ENCODE peak calls at places on chromosome 9, in seven cellular contexts. One of them, this sample, is unnamed.

GRCh38 chr9:125841444-125841843 is 94.3 kb downstream of the PBX3 start:
- DNase-seq in K562: no peak
- DNase-seq in HepG2: no peak
- DNase-seq in SK-N-SH: no peak
- DNase-seq in HCT116: no peak
- DNase-seq in Panc1: no peak
- DNase-seq in H1: no peak
- DNase-seq in this sample: no peak

GRCh38 chr9:96612105-96612965 is 7.3 kb downstream of the CDC14B start:
- DNase-seq in H1: no peak
- DNase-seq in HCT116: no peak
- DNase-seq in Panc1: no peak
- DNase-seq in HepG2: peak
- DNase-seq in SK-N-SH: peak
- DNase-seq in K562: no peak
- DNase-seq in this sample: no peak

GRCh38 chr9:127193483-127193882 is 71.0 kb upstream of the ANGPTL2 start:
- DNase-seq in HepG2: no peak
- DNase-seq in HCT116: no peak
- DNase-seq in K562: no peak
- DNase-seq in Panc1: no peak
- DNase-seq in H1: no peak
- DNase-seq in SK-N-SH: no peak
- DNase-seq in this sample: no peak

GRCh38 chr9:109074236-109074889 is 45.4 kb downstream of the TMEM245 start:
- DNase-seq in HepG2: peak
- DNase-seq in SK-N-SH: no peak
- DNase-seq in K562: no peak
- DNase-seq in H1: no peak
- DNase-seq in HCT116: no peak
- DNase-seq in Panc1: no peak
- DNase-seq in this sample: no peak

GRCh38 chr9:99411068-99411467 is 189.0 kb downstream of the SEC61B start:
- DNase-seq in HepG2: no peak
- DNase-seq in HCT116: no peak
- DNase-seq in SK-N-SH: no peak
- DNase-seq in H1: no peak
- DNase-seq in Panc1: no peak
- DNase-seq in K562: no peak
- DNase-seq in this sample: no peak

GRCh38 chr9:136742640-136743391 is at the start of gene LCN10:
- DNase-seq in K562: peak
- DNase-seq in HCT116: no peak
- DNase-seq in Panc1: no peak
- DNase-seq in HepG2: peak
- DNase-seq in SK-N-SH: peak
- DNase-seq in H1: no peak
- DNase-seq in this sample: no peak

GRCh38 chr9:6926436-6926835 is 168.7 kb downstream of the KDM4C start:
- DNase-seq in H1: no peak
- DNase-seq in HCT116: no peak
- DNase-seq in HepG2: no peak
- DNase-seq in K562: no peak
- DNase-seq in SK-N-SH: no peak
- DNase-seq in Panc1: no peak
- DNase-seq in this sample: no peak

GRCh38 chr9:76699966-76700365 is 64.3 kb upstream of the PCA3 start:
- DNase-seq in Panc1: no peak
- DNase-seq in H1: no peak
- DNase-seq in SK-N-SH: no peak
- DNase-seq in K562: no peak
- DNase-seq in HCT116: no peak
- DNase-seq in HepG2: no peak
- DNase-seq in this sample: no peak

GRCh38 chr9:108694191-108694590 is 161.6 kb downstream of the ACTL7B start:
- DNase-seq in H1: no peak
- DNase-seq in HepG2: no peak
- DNase-seq in HCT116: no peak
- DNase-seq in SK-N-SH: no peak
- DNase-seq in K562: no peak
- DNase-seq in Panc1: no peak
- DNase-seq in this sample: no peak

GRCh38 chr9:114837923-114838322 is 32.1 kb upstream of the TNFSF15 start:
- DNase-seq in HepG2: no peak
- DNase-seq in H1: no peak
- DNase-seq in K562: no peak
- DNase-seq in HCT116: no peak
- DNase-seq in Panc1: no peak
- DNase-seq in SK-N-SH: no peak
- DNase-seq in this sample: no peak

GRCh38 chr9:33233659-33234335 is 6.2 kb upstream of the SPINK4 start:
- DNase-seq in K562: no peak
- DNase-seq in HepG2: no peak
- DNase-seq in H1: no peak
- DNase-seq in SK-N-SH: no peak
- DNase-seq in Panc1: peak
- DNase-seq in HCT116: peak
- DNase-seq in this sample: no peak

GRCh38 chr9:130246126-130246525 is 19.4 kb upstream of the HMCN2 start:
- DNase-seq in HCT116: no peak
- DNase-seq in H1: no peak
- DNase-seq in HepG2: no peak
- DNase-seq in Panc1: no peak
- DNase-seq in K562: no peak
- DNase-seq in SK-N-SH: no peak
- DNase-seq in this sample: no peak

GRCh38 chr9:119955276-119955675 is 586.0 kb upstream of the BRINP1 start:
- DNase-seq in SK-N-SH: no peak
- DNase-seq in Panc1: no peak
- DNase-seq in K562: no peak
- DNase-seq in H1: no peak
- DNase-seq in HepG2: no peak
- DNase-seq in HCT116: no peak
- DNase-seq in this sample: no peak

GRCh38 chr9:6973762-6974161 is 216.0 kb downstream of the KDM4C start:
- DNase-seq in SK-N-SH: no peak
- DNase-seq in H1: no peak
- DNase-seq in K562: no peak
- DNase-seq in HCT116: no peak
- DNase-seq in Panc1: no peak
- DNase-seq in HepG2: peak
- DNase-seq in this sample: peak

GRCh38 chr9:96619491-96620154 is at the start of gene CDC14B:
- DNase-seq in SK-N-SH: peak
- DNase-seq in H1: peak
- DNase-seq in K562: peak
- DNase-seq in HepG2: peak
- DNase-seq in HCT116: peak
- DNase-seq in Panc1: peak
- DNase-seq in this sample: no peak

GRCh38 chr9:78574354-78575036 is 277.6 kb downstream of the PSAT1 start:
- DNase-seq in Panc1: no peak
- DNase-seq in H1: no peak
- DNase-seq in K562: no peak
- DNase-seq in HepG2: no peak
- DNase-seq in HCT116: no peak
- DNase-seq in SK-N-SH: no peak
- DNase-seq in this sample: no peak

GRCh38 chr9:135524130-135524861 is 3.1 kb downstream of the LCN1 start:
- DNase-seq in HepG2: no peak
- DNase-seq in HCT116: no peak
- DNase-seq in K562: no peak
- DNase-seq in H1: no peak
- DNase-seq in SK-N-SH: no peak
- DNase-seq in Panc1: no peak
- DNase-seq in this sample: no peak

GRCh38 chr9:73156593-73157187 is 5.0 kb downstream of the ANXA1 start:
- DNase-seq in HepG2: no peak
- DNase-seq in H1: no peak
- DNase-seq in K562: no peak
- DNase-seq in Panc1: no peak
- DNase-seq in SK-N-SH: no peak
- DNase-seq in HCT116: no peak
- DNase-seq in this sample: no peak

GRCh38 chr9:79583957-79584654 is 12.3 kb downstream of the TLE4 start:
- DNase-seq in SK-N-SH: no peak
- DNase-seq in HCT116: no peak
- DNase-seq in K562: no peak
- DNase-seq in H1: no peak
- DNase-seq in Panc1: no peak
- DNase-seq in HepG2: no peak
- DNase-seq in this sample: no peak

GRCh38 chr9:89750117-89750551 is 145.3 kb downstream of the GADD45G start:
- DNase-seq in HCT116: no peak
- DNase-seq in Panc1: no peak
- DNase-seq in H1: no peak
- DNase-seq in K562: no peak
- DNase-seq in HepG2: no peak
- DNase-seq in SK-N-SH: peak
- DNase-seq in this sample: no peak

GRCh38 chr9:90546200-90546599 is 96.4 kb downstream of the DIRAS2 start:
- DNase-seq in HepG2: peak
- DNase-seq in Panc1: no peak
- DNase-seq in K562: no peak
- DNase-seq in H1: no peak
- DNase-seq in SK-N-SH: peak
- DNase-seq in HCT116: no peak
- DNase-seq in this sample: no peak

GRCh38 chr9:107548298-107549142 is 59.0 kb upstream of the KLF4 start:
- DNase-seq in Panc1: peak
- DNase-seq in SK-N-SH: no peak
- DNase-seq in HepG2: peak
- DNase-seq in K562: no peak
- DNase-seq in HCT116: peak
- DNase-seq in H1: no peak
- DNase-seq in this sample: no peak

GRCh38 chr9:74281674-74282073 is 215.5 kb upstream of the RORB start:
- DNase-seq in K562: peak
- DNase-seq in HepG2: peak
- DNase-seq in SK-N-SH: no peak
- DNase-seq in Panc1: no peak
- DNase-seq in H1: no peak
- DNase-seq in HCT116: no peak
- DNase-seq in this sample: no peak

GRCh38 chr9:100473271-100474081 is 527 bp downstream of the TMEFF1 start:
- DNase-seq in K562: peak
- DNase-seq in HCT116: no peak
- DNase-seq in Panc1: no peak
- DNase-seq in H1: no peak
- DNase-seq in HepG2: no peak
- DNase-seq in SK-N-SH: peak
- DNase-seq in this sample: no peak
- TF ChIP-seq POLR2AphosphoS5 in K562: no peak
- TF ChIP-seq POLR2AphosphoS5 in HCT116: no peak
- TF ChIP-seq POLR2AphosphoS5 in Panc1: no peak
- TF ChIP-seq POLR2AphosphoS5 in H1: peak
- TF ChIP-seq POLR2AphosphoS5 in HepG2: no peak
- TF ChIP-seq POLR2AphosphoS5 in SK-N-SH: no peak
- TF ChIP-seq POLR2AphosphoS5 in this sample: no peak

GRCh38 chr9:4301302-4301701 is 1.4 kb upstream of the GLIS3 start:
- DNase-seq in SK-N-SH: no peak
- DNase-seq in H1: no peak
- DNase-seq in K562: no peak
- DNase-seq in HepG2: no peak
- DNase-seq in Panc1: no peak
- DNase-seq in HCT116: no peak
- DNase-seq in this sample: no peak

GRCh38 chr9:4297795-4298254 is 2.0 kb downstream of the GLIS3 start:
- DNase-seq in SK-N-SH: peak
- DNase-seq in H1: no peak
- DNase-seq in HCT116: no peak
- DNase-seq in Panc1: no peak
- DNase-seq in HepG2: peak
- DNase-seq in K562: peak
- DNase-seq in this sample: no peak

GRCh38 chr9:4297151-4297794 is 2.6 kb downstream of the GLIS3 start:
- DNase-seq in K562: peak
- DNase-seq in H1: no peak
- DNase-seq in HCT116: peak
- DNase-seq in HepG2: peak
- DNase-seq in Panc1: no peak
- DNase-seq in SK-N-SH: peak
- DNase-seq in this sample: no peak

GRCh38 chr9:4298255-4299005 is 1.4 kb downstream of the GLIS3 start:
- DNase-seq in K562: no peak
- DNase-seq in H1: no peak
- DNase-seq in HepG2: no peak
- DNase-seq in Panc1: no peak
- DNase-seq in HCT116: no peak
- DNase-seq in SK-N-SH: peak
- DNase-seq in this sample: no peak

DNA sequence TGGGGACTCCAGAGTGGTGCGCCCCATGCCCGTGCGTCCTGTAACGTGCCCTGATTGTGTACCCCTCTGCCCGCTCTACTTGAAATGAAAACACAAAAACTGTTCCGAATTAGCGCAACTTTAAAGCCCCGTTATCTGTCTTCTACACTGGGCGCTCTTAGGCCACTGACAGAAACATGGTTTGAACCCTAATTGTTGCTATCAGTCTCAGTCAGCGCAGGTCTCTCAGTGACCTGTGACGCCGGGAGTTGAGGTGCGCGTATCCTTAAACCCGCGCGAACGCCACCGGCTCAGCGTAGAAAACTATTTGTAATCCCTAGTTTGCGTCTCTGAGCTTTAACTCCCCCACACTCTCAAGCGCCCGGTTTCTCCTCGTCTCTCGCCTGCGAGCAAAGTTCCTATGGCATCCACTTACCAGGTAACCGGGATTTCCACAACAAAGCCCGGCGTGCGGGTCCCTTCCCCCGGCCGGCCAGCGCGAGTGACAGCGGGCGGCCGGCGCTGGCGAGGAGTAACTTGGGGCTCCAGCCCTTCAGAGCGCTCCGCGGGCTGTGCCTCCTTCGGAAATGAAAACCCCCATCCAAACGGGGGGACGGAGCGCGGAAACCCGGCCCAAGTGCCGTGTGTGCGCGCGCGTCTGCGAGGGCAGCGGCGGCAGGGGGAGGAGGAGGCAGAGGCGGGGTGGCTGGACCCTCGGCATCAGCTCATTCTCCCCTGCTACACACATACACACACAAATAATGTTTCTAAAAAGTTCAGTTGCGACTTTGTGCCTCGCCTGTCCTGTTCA is 667 bp downstream of the GLIS3 start:
- DNase-seq in H1: no peak
- DNase-seq in HCT116: no peak
- DNase-seq in SK-N-SH: peak
- DNase-seq in Panc1: no peak
- DNase-seq in K562: no peak
- DNase-seq in HepG2: no peak
- DNase-seq in this sample: no peak
- TF ChIP-seq SIN3A in H1: no peak
- TF ChIP-seq SIN3A in HCT116: no peak
- TF ChIP-seq SIN3A in SK-N-SH: peak
- TF ChIP-seq SIN3A in Panc1: no peak
- TF ChIP-seq SIN3A in K562: no peak
- TF ChIP-seq SIN3A in HepG2: no peak
- TF ChIP-seq SIN3A in this sample: no peak

GRCh38 chr9:131963087-131963715 is 116.5 kb downstream of the MED27 start:
- DNase-seq in SK-N-SH: peak
- DNase-seq in H1: no peak
- DNase-seq in K562: no peak
- DNase-seq in Panc1: no peak
- DNase-seq in HCT116: no peak
- DNase-seq in HepG2: no peak
- DNase-seq in this sample: no peak
- TF ChIP-seq POLR2AphosphoS5 in SK-N-SH: no peak
- TF ChIP-seq POLR2AphosphoS5 in H1: no peak
- TF ChIP-seq POLR2AphosphoS5 in K562: no peak
- TF ChIP-seq POLR2AphosphoS5 in Panc1: no peak
- TF ChIP-seq POLR2AphosphoS5 in HCT116: no peak
- TF ChIP-seq POLR2AphosphoS5 in HepG2: no peak
- TF ChIP-seq POLR2AphosphoS5 in this sample: no peak

GRCh38 chr9:116165912-116166311 is 12.3 kb downstream of the PAPPA start:
- DNase-seq in K562: no peak
- DNase-seq in HCT116: no peak
- DNase-seq in H1: no peak
- DNase-seq in Panc1: no peak
- DNase-seq in HepG2: no peak
- DNase-seq in SK-N-SH: no peak
- DNase-seq in this sample: no peak
- TF ChIP-seq SIN3A in K562: no peak
- TF ChIP-seq SIN3A in HCT116: no peak
- TF ChIP-seq SIN3A in H1: no peak
- TF ChIP-seq SIN3A in Panc1: no peak
- TF ChIP-seq SIN3A in HepG2: no peak
- TF ChIP-seq SIN3A in SK-N-SH: no peak
- TF ChIP-seq SIN3A in this sample: no peak